ENCODE peak calls at places on chromosomes 16 and 17, in eight cellular contexts. X is GOT3, A is left cardiac atrium, M is GM23248, S is PC-3, R is NCI-H1105 treated with DMSO at 0.1 percent for 48 hours, K is NCI-H69, P is mucosa of gallbladder. W is an unnamed sample.

GRCh38 chr17:49522329-49522890 is 27.3 kb downstream of the NGFR start:
- DNase-seq in K (no peak), A (peak), X (no peak), P (no peak), M (no peak), R (no peak), S (no peak), W (no peak)

GRCh38 chr17:56514264-56514663 is 79.2 kb upstream of the NOG start:
- DNase-seq in R (no peak), P (no peak), A (no peak), K (no peak), M (no peak), X (no peak), S (no peak), W (no peak)

GRCh38 chr16:67460961-67461360 is 20.0 kb downstream of the ATP6V0D1 start:
- DNase-seq in P (no peak), R (no peak), A (no peak), X (no peak), M (no peak), K (no peak), S (no peak), W (no peak)

GRCh38 chr16:85437161-85438052 is 175.7 kb upstream of the GSE1 start:
- DNase-seq in P (peak), A (peak), X (no peak), K (peak), R (no peak), S (no peak), M (peak), W (peak)

GRCh38 chr17:63685021-63685420 is 14.9 kb downstream of the LIMD2 start:
- DNase-seq in P (no peak), M (peak), A (no peak), X (no peak), K (peak), S (no peak), R (no peak), W (no peak)

GRCh38 chr16:15482068-15482747 is 47.8 kb downstream of the BMERB1 start:
- DNase-seq in X (peak), P (peak), K (peak), A (peak), R (no peak), M (peak), S (peak), W (peak)

GRCh38 chr16:67884684-67885083 is at the start of gene NRN1L:
- DNase-seq in X (no peak), R (peak), P (peak), K (peak), A (peak), S (peak), M (peak), W (peak)

GRCh38 chr17:384622-385194 is 32.1 kb upstream of the RPH3AL start:
- DNase-seq in X (no peak), M (no peak), A (no peak), R (no peak), K (no peak), P (no peak), S (no peak), W (no peak)

GRCh38 chr17:73855933-73856332 is 211.7 kb upstream of the SDK2 start:
- DNase-seq in P (no peak), M (peak), S (no peak), R (no peak), A (no peak), X (no peak), K (no peak), W (no peak)

GRCh38 chr16:23269248-23270091 is 32.6 kb upstream of the SCNN1B start:
- DNase-seq in S (no peak), P (no peak), M (no peak), R (no peak), K (peak), A (no peak), X (no peak), W (no peak)